ENCODE peak calls at places on chromosomes 5 and 9, in eight cellular contexts. One of them, this sample, is unnamed.

GRCh38 chr9:98357921-98358535 is 102.6 kb upstream of the TBC1D2 start:
- DNase-seq in spleen: no peak
- DNase-seq in fibroblast of the conjunctiva: no peak
- DNase-seq in T-helper 2 cell: no peak
- DNase-seq in activated T-cell treated with anti-CD3 and anti-CD28 coated beads, Interleukin-2, amount 50 U/mL, for 24 hours: no peak
- DNase-seq in mammary epithelial cell: peak
- DNase-seq in SJSA1: no peak
- DNase-seq in WTC11: no peak
- DNase-seq in this sample: no peak

GRCh38 chr9:129596541-129597328 is 24.2 kb downstream of the C9orf50 start:
- DNase-seq in WTC11: peak
- DNase-seq in mammary epithelial cell: no peak
- DNase-seq in fibroblast of the conjunctiva: peak
- DNase-seq in spleen: no peak
- DNase-seq in T-helper 2 cell: no peak
- DNase-seq in SJSA1: no peak
- DNase-seq in activated T-cell treated with anti-CD3 and anti-CD28 coated beads, Interleukin-2, amount 50 U/mL, for 24 hours: no peak
- DNase-seq in this sample: no peak

GRCh38 chr5:6043491-6044310 is 334.6 kb downstream of the MED10 start:
- DNase-seq in SJSA1: peak
- DNase-seq in activated T-cell treated with anti-CD3 and anti-CD28 coated beads, Interleukin-2, amount 50 U/mL, for 24 hours: no peak
- DNase-seq in fibroblast of the conjunctiva: no peak
- DNase-seq in mammary epithelial cell: no peak
- DNase-seq in WTC11: no peak
- DNase-seq in T-helper 2 cell: no peak
- DNase-seq in spleen: peak
- DNase-seq in this sample: no peak

GRCh38 chr5:134547579-134547978 is 22.1 kb downstream of the JADE2 start:
- DNase-seq in SJSA1: no peak
- DNase-seq in activated T-cell treated with anti-CD3 and anti-CD28 coated beads, Interleukin-2, amount 50 U/mL, for 24 hours: no peak
- DNase-seq in spleen: no peak
- DNase-seq in T-helper 2 cell: no peak
- DNase-seq in fibroblast of the conjunctiva: peak
- DNase-seq in mammary epithelial cell: peak
- DNase-seq in WTC11: no peak
- DNase-seq in this sample: no peak

GRCh38 chr5:32779754-32780415 is 68.8 kb downstream of the NPR3 start:
- DNase-seq in T-helper 2 cell: no peak
- DNase-seq in spleen: no peak
- DNase-seq in WTC11: no peak
- DNase-seq in mammary epithelial cell: no peak
- DNase-seq in activated T-cell treated with anti-CD3 and anti-CD28 coated beads, Interleukin-2, amount 50 U/mL, for 24 hours: no peak
- DNase-seq in fibroblast of the conjunctiva: no peak
- DNase-seq in SJSA1: peak
- DNase-seq in this sample: no peak

GRCh38 chr9:132731230-132731629 is 61.0 kb downstream of the GTF3C4 start:
- DNase-seq in activated T-cell treated with anti-CD3 and anti-CD28 coated beads, Interleukin-2, amount 50 U/mL, for 24 hours: no peak
- DNase-seq in SJSA1: no peak
- DNase-seq in mammary epithelial cell: peak
- DNase-seq in WTC11: no peak
- DNase-seq in fibroblast of the conjunctiva: no peak
- DNase-seq in T-helper 2 cell: no peak
- DNase-seq in spleen: no peak
- DNase-seq in this sample: no peak

GRCh38 chr9:18632624-18633407 is 158.9 kb downstream of the ADAMTSL1 start:
- DNase-seq in SJSA1: peak
- DNase-seq in spleen: no peak
- DNase-seq in mammary epithelial cell: peak
- DNase-seq in T-helper 2 cell: no peak
- DNase-seq in activated T-cell treated with anti-CD3 and anti-CD28 coated beads, Interleukin-2, amount 50 U/mL, for 24 hours: no peak
- DNase-seq in WTC11: no peak
- DNase-seq in fibroblast of the conjunctiva: peak
- DNase-seq in this sample: no peak

GRCh38 chr5:65203746-65204145 is 278.0 kb downstream of the ADAMTS6 start:
- DNase-seq in spleen: no peak
- DNase-seq in fibroblast of the conjunctiva: peak
- DNase-seq in WTC11: no peak
- DNase-seq in mammary epithelial cell: peak
- DNase-seq in T-helper 2 cell: no peak
- DNase-seq in SJSA1: no peak
- DNase-seq in activated T-cell treated with anti-CD3 and anti-CD28 coated beads, Interleukin-2, amount 50 U/mL, for 24 hours: no peak
- DNase-seq in this sample: no peak

GRCh38 chr5:68727931-68728330 is 365.9 kb upstream of the SLC30A5 start:
- DNase-seq in fibroblast of the conjunctiva: no peak
- DNase-seq in activated T-cell treated with anti-CD3 and anti-CD28 coated beads, Interleukin-2, amount 50 U/mL, for 24 hours: no peak
- DNase-seq in mammary epithelial cell: no peak
- DNase-seq in WTC11: no peak
- DNase-seq in T-helper 2 cell: no peak
- DNase-seq in SJSA1: no peak
- DNase-seq in spleen: no peak
- DNase-seq in this sample: no peak

GRCh38 chr5:172497591-172498255 is 43.4 kb upstream of the SH3PXD2B start:
- DNase-seq in T-helper 2 cell: no peak
- DNase-seq in WTC11: no peak
- DNase-seq in mammary epithelial cell: no peak
- DNase-seq in spleen: no peak
- DNase-seq in SJSA1: no peak
- DNase-seq in activated T-cell treated with anti-CD3 and anti-CD28 coated beads, Interleukin-2, amount 50 U/mL, for 24 hours: peak
- DNase-seq in fibroblast of the conjunctiva: no peak
- DNase-seq in this sample: peak

GRCh38 chr9:115969096-115969495 is 184.5 kb upstream of the PAPPA start:
- DNase-seq in SJSA1: no peak
- DNase-seq in activated T-cell treated with anti-CD3 and anti-CD28 coated beads, Interleukin-2, amount 50 U/mL, for 24 hours: no peak
- DNase-seq in WTC11: no peak
- DNase-seq in spleen: no peak
- DNase-seq in fibroblast of the conjunctiva: no peak
- DNase-seq in T-helper 2 cell: no peak
- DNase-seq in mammary epithelial cell: no peak
- DNase-seq in this sample: no peak

GRCh38 chr9:113012492-113012891 is 500 bp upstream of the ZNF883 start:
- DNase-seq in spleen: no peak
- DNase-seq in fibroblast of the conjunctiva: no peak
- DNase-seq in WTC11: no peak
- DNase-seq in mammary epithelial cell: no peak
- DNase-seq in T-helper 2 cell: no peak
- DNase-seq in SJSA1: no peak
- DNase-seq in activated T-cell treated with anti-CD3 and anti-CD28 coated beads, Interleukin-2, amount 50 U/mL, for 24 hours: no peak
- DNase-seq in this sample: no peak

GRCh38 chr9:135605238-135605781 is 34.0 kb downstream of the GLT6D1 start:
- DNase-seq in T-helper 2 cell: no peak
- DNase-seq in activated T-cell treated with anti-CD3 and anti-CD28 coated beads, Interleukin-2, amount 50 U/mL, for 24 hours: no peak
- DNase-seq in SJSA1: no peak
- DNase-seq in spleen: peak
- DNase-seq in mammary epithelial cell: no peak
- DNase-seq in fibroblast of the conjunctiva: no peak
- DNase-seq in WTC11: no peak
- DNase-seq in this sample: peak

GRCh38 chr5:25892251-25892650 is 1146.1 kb downstream of the CDH9 start:
- DNase-seq in spleen: no peak
- DNase-seq in WTC11: no peak
- DNase-seq in mammary epithelial cell: no peak
- DNase-seq in fibroblast of the conjunctiva: no peak
- DNase-seq in T-helper 2 cell: no peak
- DNase-seq in SJSA1: no peak
- DNase-seq in activated T-cell treated with anti-CD3 and anti-CD28 coated beads, Interleukin-2, amount 50 U/mL, for 24 hours: no peak
- DNase-seq in this sample: no peak

GRCh38 chr9:122562134-122562760 is 9.3 kb downstream of the OR1N2 start:
- DNase-seq in SJSA1: no peak
- DNase-seq in fibroblast of the conjunctiva: no peak
- DNase-seq in spleen: no peak
- DNase-seq in activated T-cell treated with anti-CD3 and anti-CD28 coated beads, Interleukin-2, amount 50 U/mL, for 24 hours: no peak
- DNase-seq in T-helper 2 cell: no peak
- DNase-seq in WTC11: peak
- DNase-seq in mammary epithelial cell: no peak
- DNase-seq in this sample: no peak

GRCh38 chr9:122346478-122347347 is 24.1 kb upstream of the PTGS1 start:
- DNase-seq in T-helper 2 cell: no peak
- DNase-seq in activated T-cell treated with anti-CD3 and anti-CD28 coated beads, Interleukin-2, amount 50 U/mL, for 24 hours: peak
- DNase-seq in mammary epithelial cell: no peak
- DNase-seq in SJSA1: no peak
- DNase-seq in spleen: peak
- DNase-seq in WTC11: peak
- DNase-seq in fibroblast of the conjunctiva: no peak
- DNase-seq in this sample: no peak

GRCh38 chr5:161007879-161008278 is 155.9 kb upstream of the ATP10B start:
- DNase-seq in spleen: no peak
- DNase-seq in T-helper 2 cell: no peak
- DNase-seq in SJSA1: no peak
- DNase-seq in mammary epithelial cell: no peak
- DNase-seq in activated T-cell treated with anti-CD3 and anti-CD28 coated beads, Interleukin-2, amount 50 U/mL, for 24 hours: no peak
- DNase-seq in WTC11: no peak
- DNase-seq in fibroblast of the conjunctiva: no peak
- DNase-seq in this sample: no peak

GRCh38 chr5:131196331-131196730 is 25.6 kb downstream of the LYRM7 start:
- DNase-seq in WTC11: no peak
- DNase-seq in T-helper 2 cell: no peak
- DNase-seq in SJSA1: no peak
- DNase-seq in activated T-cell treated with anti-CD3 and anti-CD28 coated beads, Interleukin-2, amount 50 U/mL, for 24 hours: no peak
- DNase-seq in fibroblast of the conjunctiva: no peak
- DNase-seq in mammary epithelial cell: no peak
- DNase-seq in spleen: no peak
- DNase-seq in this sample: no peak

GRCh38 chr9:87441251-87441650 is 56.4 kb upstream of the DAPK1 start:
- DNase-seq in WTC11: no peak
- DNase-seq in T-helper 2 cell: no peak
- DNase-seq in fibroblast of the conjunctiva: no peak
- DNase-seq in activated T-cell treated with anti-CD3 and anti-CD28 coated beads, Interleukin-2, amount 50 U/mL, for 24 hours: no peak
- DNase-seq in SJSA1: peak
- DNase-seq in spleen: no peak
- DNase-seq in mammary epithelial cell: peak
- DNase-seq in this sample: no peak